ENCODE peak calls at places on chromosome 22, in six cellular contexts. B is right atrium auricular region, R is heart left ventricle, E is glutamatergic neuron, F is choroid plexus epithelial cell, W is A549. K is an unnamed sample.

GRCh38 chr22:32204856-32205722 is at the start of gene RFPL2:
- DNase-seq in B (no peak), R (no peak), E (peak), F (peak), W (peak), K (peak)

GRCh38 chr22:33565580-33565995 is 354.7 kb downstream of the LARGE1 start:
- DNase-seq in B (peak), R (no peak), E (no peak), F (no peak), W (no peak), K (no peak)

GRCh38 chr22:19499880-19500242 is 20.1 kb downstream of the CDC45 start:
- DNase-seq in B (no peak), R (no peak), E (no peak), F (no peak), W (no peak), K (no peak)

GRCh38 chr22:20550851-20551744 is 43.7 kb downstream of the MED15 start:
- DNase-seq in B (peak), R (peak), E (no peak), F (peak), W (no peak), K (peak)

GRCh38 chr22:42772647-42773046 is 52.0 kb upstream of the A4GALT start:
- DNase-seq in B (no peak), R (no peak), E (no peak), F (no peak), W (no peak), K (no peak)

GRCh38 chr22:38305481-38306448 is 11.5 kb downstream of the CSNK1E start:
- DNase-seq in B (no peak), R (peak), E (no peak), F (peak), W (no peak), K (no peak)

GRCh38 chr22:47209547-47210023 is 447.1 kb downstream of the TBC1D22A start:
- DNase-seq in B (peak), R (no peak), E (no peak), F (no peak), W (no peak), K (no peak)

GRCh38 chr22:48960981-48961655 is 866.6 kb downstream of the BRD1 start:
- DNase-seq in B (peak), R (no peak), E (no peak), F (no peak), W (no peak), K (no peak)

GRCh38 chr22:49756201-49756600 is 71.5 kb downstream of the BRD1 start:
- DNase-seq in B (peak), R (no peak), E (no peak), F (no peak), W (no peak), K (no peak)

GRCh38 chr22:38732251-38732815 is 23.5 kb downstream of the SUN2 start:
- DNase-seq in B (no peak), R (no peak), E (no peak), F (no peak), W (no peak), K (no peak)

GRCh38 chr22:42697542-42698013 is 23.1 kb downstream of the A4GALT start:
- DNase-seq in B (peak), R (peak), E (no peak), F (peak), W (peak), K (no peak)

GRCh38 chr22:50674606-50675552 is 2.3 kb downstream of the SHANK3 start:
- DNase-seq in B (peak), R (no peak), E (peak), F (no peak), W (peak), K (peak)

GRCh38 chr22:32900856-32901255 is 99.4 kb downstream of the TIMP3 start:
- DNase-seq in B (no peak), R (no peak), E (no peak), F (no peak), W (no peak), K (no peak)

GRCh38 chr22:19984201-19984753 is 32.3 kb downstream of the ARVCF start:
- DNase-seq in B (no peak), R (peak), E (no peak), F (peak), W (peak), K (no peak)

GRCh38 chr22:17972385-17973181 is 51.8 kb downstream of the MICAL3 start:
- DNase-seq in B (no peak), R (no peak), E (no peak), F (peak), W (peak), K (no peak)

GRCh38 chr22:29072979-29073617 is at the start of gene KREMEN1:
- DNase-seq in B (no peak), R (peak), E (peak), F (no peak), W (no peak), K (no peak)

GRCh38 chr22:20444325-20444724 is 6.7 kb upstream of the SCARF2 start:
- DNase-seq in B (no peak), R (peak), E (no peak), F (no peak), W (no peak), K (no peak)

GRCh38 chr22:47575291-47575690 is 812.8 kb downstream of the TBC1D22A start:
- DNase-seq in B (no peak), R (no peak), E (no peak), F (no peak), W (no peak), K (no peak)

GRCh38 chr22:46508391-46508999 is 28.9 kb downstream of the CELSR1 start:
- DNase-seq in B (no peak), R (no peak), E (peak), F (no peak), W (no peak), K (no peak)

GRCh38 chr22:48663297-48663696 is 1164.4 kb downstream of the BRD1 start:
- DNase-seq in B (no peak), R (peak), E (no peak), F (no peak), W (peak), K (no peak)

GRCh38 chr22:42178910-42179495 is 48.4 kb upstream of the CYP2D6 start:
- DNase-seq in B (no peak), R (no peak), E (no peak), F (no peak), W (no peak), K (no peak)

GRCh38 chr22:36764060-36764459 is 11.9 kb downstream of the IFT27 start:
- DNase-seq in B (no peak), R (no peak), E (no peak), F (no peak), W (no peak), K (no peak)

GRCh38 chr22:37655252-37655563 is 3.3 kb upstream of the PDXP start:
- DNase-seq in B (no peak), R (no peak), E (no peak), F (no peak), W (no peak), K (no peak)

GRCh38 chr22:49464024-49464423 is 363.6 kb downstream of the BRD1 start:
- DNase-seq in B (no peak), R (no peak), E (no peak), F (no peak), W (no peak), K (no peak)

GRCh38 chr22:47143249-47143938 is 380.9 kb downstream of the TBC1D22A start:
- DNase-seq in B (no peak), R (no peak), E (no peak), F (no peak), W (no peak), K (no peak)

GRCh38 chr22:47656806-47657205 is 894.4 kb downstream of the TBC1D22A start:
- DNase-seq in B (no peak), R (no peak), E (no peak), F (no peak), W (no peak), K (no peak)

GRCh38 chr22:37427128-37427710 is at the start of gene ELFN2:
- DNase-seq in B (no peak), R (no peak), E (peak), F (no peak), W (no peak), K (no peak)

DNA sequence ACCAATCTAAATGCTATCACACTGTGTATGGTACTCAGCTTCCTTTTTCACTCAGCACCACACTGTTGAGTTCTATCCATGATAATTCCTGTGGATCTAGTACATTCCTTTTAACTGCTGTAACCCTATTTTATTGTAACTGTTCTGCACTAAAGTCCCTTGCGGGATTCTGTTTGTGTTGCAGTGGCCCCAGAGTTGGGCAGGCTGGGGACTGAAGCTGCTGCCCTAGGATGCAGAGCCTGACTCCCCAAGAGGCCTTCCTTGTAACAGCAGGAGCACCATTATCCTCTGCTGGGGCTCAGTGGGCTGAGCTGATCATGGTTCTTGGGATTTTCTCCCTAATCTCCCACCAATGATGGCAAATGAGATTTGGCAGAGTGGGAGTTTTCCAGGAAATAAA is 77.7 kb downstream of the CABIN1 start:
- DNase-seq in B (no peak), R (no peak), E (no peak), F (peak), W (no peak), K (no peak)
- TF ChIP-seq CTCF in B (no peak), R (no peak), E (no peak), F (peak), W (no peak), K (no peak)

DNA sequence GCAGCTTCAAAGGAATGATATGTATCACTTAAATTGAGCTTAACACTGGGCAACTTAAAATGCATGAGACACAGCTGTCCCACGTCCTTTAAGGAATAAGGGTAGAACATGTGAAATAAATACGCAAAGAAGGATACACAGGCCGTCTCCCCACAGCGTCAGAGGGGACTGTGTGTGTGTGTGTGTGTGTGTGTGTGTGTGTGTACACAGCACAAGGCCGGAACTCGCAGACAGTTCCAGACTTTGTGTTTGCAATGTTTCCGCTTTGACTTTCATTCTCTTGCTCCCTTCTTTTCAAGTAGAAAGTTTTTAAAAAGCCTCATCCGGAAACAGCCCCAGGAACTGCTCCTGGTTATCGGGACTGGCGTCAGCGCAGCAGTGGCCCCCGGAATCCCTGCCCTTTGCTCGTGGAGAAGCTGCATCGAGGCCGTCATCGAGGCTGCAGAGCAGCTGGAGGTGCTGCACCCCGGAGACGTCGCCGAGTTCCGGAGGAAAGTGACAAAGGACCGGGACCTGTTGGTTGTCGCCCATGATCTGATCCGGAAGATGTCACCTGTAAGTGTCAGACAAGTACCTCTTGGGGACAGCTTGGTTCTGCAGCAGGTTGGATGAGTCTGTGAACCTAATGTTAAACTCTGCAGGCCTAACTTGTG is 13.3 kb downstream of the FAM118A start:
- DNase-seq in B (no peak), R (no peak), E (no peak), F (no peak), W (no peak), K (no peak)
- TF ChIP-seq CTCF in B (no peak), R (no peak), E (no peak), F (no peak), W (no peak), K (no peak)

GRCh38 chr22:26573026-26573662 is 16.8 kb downstream of the TPST2 start:
- DNase-seq in B (peak), R (peak), E (no peak), F (no peak), W (no peak), K (no peak)
- TF ChIP-seq CTCF in B (no peak), R (no peak), E (no peak), F (no peak), W (no peak), K (no peak)

GRCh38 chr22:30694638-30695350 is at the start of gene OSBP2:
- DNase-seq in B (no peak), R (peak), E (peak), F (no peak), W (peak), K (peak)
- TF ChIP-seq CTCF in B (no peak), R (no peak), E (no peak), F (no peak), W (no peak), K (no peak)

GRCh38 chr22:22691716-22692701 is 47.6 kb downstream of the GGTLC2 start:
- DNase-seq in B (no peak), R (no peak), E (no peak), F (peak), W (peak), K (no peak)

GRCh38 chr22:22694106-22694505 is 49.7 kb downstream of the GGTLC2 start:
- DNase-seq in B (no peak), R (no peak), E (no peak), F (no peak), W (no peak), K (no peak)

GRCh38 chr22:22691055-22691454 is 46.6 kb downstream of the GGTLC2 start:
- DNase-seq in B (no peak), R (no peak), E (no peak), F (no peak), W (no peak), K (no peak)

GRCh38 chr22:22693531-22693884 is 49.1 kb downstream of the GGTLC2 start:
- DNase-seq in B (no peak), R (no peak), E (no peak), F (no peak), W (peak), K (no peak)

GRCh38 chr22:22692707-22693530 is 48.5 kb downstream of the GGTLC2 start:
- DNase-seq in B (no peak), R (no peak), E (peak), F (peak), W (peak), K (no peak)
- TF ChIP-seq CTCF in B (no peak), R (no peak), E (peak), F (peak), W (peak), K (peak)